ENCODE peak calls at places on chromosomes 5 and 9, in six cellular contexts. D, Y, W, M, S and Q are unnamed samples.

GRCh38 chr5:118921946-118922345 is 66.4 kb downstream of the DTWD2 start:
- DNase-seq in W (no peak), D (no peak), M (no peak), S (no peak), Y (no peak), Q (no peak)

GRCh38 chr9:89941875-89942274 is 337.1 kb downstream of the GADD45G start:
- DNase-seq in M (no peak), D (no peak), W (no peak), S (peak; percentile 84), Y (no peak), Q (no peak)

GRCh38 chr9:99822096-99822595 is 461 bp downstream of the NR4A3 start:
- DNase-seq in M (no peak), W (no peak), D (peak; percentile 52), Y (no peak), S (peak; percentile 50), Q (no peak)

GRCh38 chr5:60387041-60387440 is 312.9 kb downstream of the DEPDC1B start:
- DNase-seq in Y (no peak), D (no peak), S (no peak), W (no peak), M (no peak), Q (no peak)

GRCh38 chr9:86500667-86501435 is 146.6 kb upstream of the TUT7 start:
- DNase-seq in W (no peak), M (no peak), S (peak; percentile 61), D (no peak), Y (no peak), Q (no peak)

GRCh38 chr5:126492939-126493338 is 69.7 kb downstream of the GRAMD2B start:
- DNase-seq in D (no peak), S (no peak), M (peak; percentile 12), Y (no peak), W (no peak), Q (no peak)

GRCh38 chr5:109413463-109413862 is 3.7 kb upstream of the PJA2 start:
- DNase-seq in D (peak; percentile 20), W (peak; percentile 16), M (no peak), Y (no peak), S (no peak), Q (no peak)

GRCh38 chr5:96714450-96714849 is 52.3 kb downstream of the CAST start:
- DNase-seq in S (no peak), D (no peak), W (no peak), Y (no peak), M (no peak), Q (no peak)

GRCh38 chr5:90548069-90548593 is 10.5 kb upstream of the ADGRV1 start:
- DNase-seq in D (peak; percentile 74), M (peak; percentile 16), Y (no peak), W (peak; percentile 8), S (no peak), Q (no peak)

GRCh38 chr5:119016125-119016774 is 27.9 kb upstream of the DTWD2 start:
- DNase-seq in S (no peak), W (no peak), D (no peak), M (no peak), Y (no peak), Q (no peak)

GRCh38 chr9:127452481-127453092 is 1.3 kb downstream of the LRSAM1 start:
- DNase-seq in D (peak; percentile 85), M (peak; percentile 87), W (peak; percentile 86), Y (peak; percentile 19), S (no peak), Q (no peak)

GRCh38 chr5:57416246-57416996 is 66.2 kb downstream of the ACTBL2 start:
- DNase-seq in Y (no peak), M (peak; percentile 53), W (no peak), D (no peak), S (no peak), Q (no peak)

GRCh38 chr5:37685816-37686215 is 154.0 kb downstream of the GDNF start:
- DNase-seq in Y (no peak), D (no peak), S (no peak), M (no peak), W (no peak), Q (no peak)

GRCh38 chr5:179818746-179819295 is 1.9 kb upstream of the SQSTM1 start:
- DNase-seq in D (peak; percentile 97), M (peak; percentile 71), S (peak; percentile 97), W (peak; percentile 96), Y (peak; percentile 95), Q (peak; percentile 57)

GRCh38 chr5:14574891-14575496 is 6.6 kb upstream of the OTULINL start:
- DNase-seq in W (peak; percentile 66), S (no peak), M (no peak), Y (no peak), D (peak; percentile 80), Q (no peak)

GRCh38 chr5:159208508-159209437 is 580 bp downstream of the RNF145 start:
- DNase-seq in S (peak; percentile 55), D (peak; percentile 47), M (peak; percentile 63), Y (peak; percentile 41), W (peak; percentile 50), Q (peak; percentile 58)
- TF ChIP-seq CTCF in S (no peak), D (no peak), M (no peak), Y (no peak), W (no peak), Q (no peak)

DNA sequence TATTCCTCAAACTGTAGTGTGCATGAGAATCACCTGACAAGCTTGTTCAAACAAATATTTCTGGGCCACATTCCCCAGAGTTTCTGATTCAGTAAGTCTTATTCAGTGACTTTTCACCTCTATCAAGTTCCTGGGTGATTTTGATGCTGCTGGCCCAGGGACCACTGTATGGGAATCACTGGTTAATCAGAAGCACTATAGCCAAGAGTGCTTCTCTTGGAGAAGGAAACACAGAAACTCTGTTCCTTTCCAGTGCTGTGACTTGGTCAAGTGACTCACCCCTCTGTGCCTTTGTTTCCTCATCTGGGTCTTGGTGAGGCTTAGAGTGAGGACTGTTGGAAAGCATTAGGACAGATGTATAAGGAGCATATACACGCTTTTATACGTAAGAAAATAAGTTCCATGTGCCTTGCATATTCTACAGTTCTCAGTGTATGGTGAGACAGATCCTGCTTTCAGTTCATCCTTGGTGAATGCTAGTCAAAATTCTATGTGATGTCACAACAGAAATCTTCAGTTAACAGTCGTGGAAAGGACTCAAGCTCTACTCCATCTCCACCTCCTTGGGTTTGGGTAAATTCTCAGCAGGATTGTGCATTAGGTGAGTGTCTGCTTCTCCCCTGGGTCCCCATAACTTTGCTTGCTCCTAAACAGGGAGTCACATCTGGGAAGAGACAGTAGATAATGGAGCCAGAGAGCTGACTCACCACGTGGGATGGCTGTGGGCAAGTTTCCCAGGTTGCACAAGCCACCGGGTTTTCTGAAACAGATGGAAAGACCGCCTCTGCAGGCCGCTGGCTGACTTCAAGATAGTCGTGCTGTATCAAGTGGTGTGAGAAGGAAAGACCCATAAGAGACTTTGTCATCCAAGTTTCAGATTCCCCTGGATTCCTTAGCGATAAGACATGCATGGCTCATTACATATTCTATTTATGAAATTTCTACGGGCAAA is 117.0 kb downstream of the NXNL2 start:
- DNase-seq in M (peak; percentile 65), Y (no peak), S (peak; percentile 94), W (peak; percentile 85), D (peak; percentile 67), Q (no peak)
- TF ChIP-seq CTCF in M (peak; percentile 9), Y (no peak), S (peak; percentile 33), W (no peak), D (no peak), Q (no peak)

GRCh38 chr9:82498918-82499317 is 510.3 kb downstream of the SPATA31D1 start:
- DNase-seq in Y (no peak), D (no peak), M (no peak), W (peak; percentile 9), S (no peak), Q (no peak)

GRCh38 chr9:82499337-82499736 is 510.8 kb downstream of the SPATA31D1 start:
- DNase-seq in Y (no peak), M (no peak), S (no peak), W (no peak), D (no peak), Q (no peak)

DNA sequence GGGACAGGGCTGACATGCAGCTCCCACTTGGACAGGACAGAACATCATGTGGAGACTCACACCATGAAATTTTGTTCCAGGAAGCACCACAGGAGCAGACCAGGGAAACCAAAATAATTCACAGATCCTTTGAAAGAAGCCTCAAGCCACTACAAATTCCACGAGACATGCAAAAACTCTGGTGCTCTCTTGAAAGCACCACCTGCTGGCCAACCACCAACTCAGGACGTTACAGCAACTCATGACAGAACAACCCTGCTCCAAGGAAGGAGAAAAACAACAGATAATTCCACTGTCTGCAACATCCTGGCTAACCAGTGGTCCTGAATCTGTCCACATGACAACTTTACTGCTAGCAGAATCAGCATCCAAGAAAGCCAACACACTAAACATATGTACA is 516.0 kb downstream of the SPATA31D1 start:
- DNase-seq in S (no peak), W (no peak), D (no peak), M (no peak), Y (no peak), Q (no peak)
- TF ChIP-seq CTCF in S (no peak), W (no peak), D (no peak), M (peak; percentile 23), Y (no peak), Q (no peak)

GRCh38 chr9:79120533-79121315 is 451.0 kb upstream of the TLE4 start:
- DNase-seq in D (no peak), W (no peak), S (no peak), Y (no peak), M (no peak), Q (no peak)
- TF ChIP-seq CTCF in D (no peak), W (no peak), S (no peak), Y (no peak), M (no peak), Q (no peak)